ENCODE peak calls at places on chromosomes 6 and 20, in six cellular contexts. P is keratinocyte, Z is left ventricle myocardium inferior, A is Panc1, T is thyroid gland, O is K562. F is an unnamed sample.

GRCh38 chr20:20412750-20413149 is 44.8 kb downstream of the INSM1 start:
- DNase-seq in P (no peak), T (no peak), O (no peak), A (no peak), Z (no peak), F (no peak)

GRCh38 chr6:74731921-74732320 is 473.9 kb downstream of the COL12A1 start:
- DNase-seq in P (no peak), T (no peak), O (no peak), A (no peak), Z (no peak), F (no peak)

GRCh38 chr20:46308258-46309157 is at the start of gene CDH22:
- DNase-seq in O (peak; percentile 52), A (no peak), P (no peak), T (peak; percentile 35), Z (peak; percentile 37), F (no peak)

GRCh38 chr20:10626896-10627295 is 46.9 kb downstream of the JAG1 start:
- DNase-seq in O (no peak), P (no peak), Z (no peak), T (no peak), A (no peak), F (no peak)

GRCh38 chr20:63328716-63329275 is 32.4 kb downstream of the CHRNA4 start:
- DNase-seq in P (no peak), A (no peak), O (no peak), Z (peak; percentile 10), T (no peak), F (no peak)

GRCh38 chr20:61535536-61535935 is 283.5 kb downstream of the CDH4 start:
- DNase-seq in P (no peak), O (no peak), T (no peak), Z (no peak), A (no peak), F (peak; percentile 27)

GRCh38 chr6:150267686-150268561 is 100.9 kb upstream of the IYD start:
- DNase-seq in P (no peak), T (no peak), A (no peak), Z (no peak), O (peak; percentile 88), F (no peak)

GRCh38 chr20:54510546-54511129 is 35.2 kb downstream of the DOK5 start:
- DNase-seq in T (peak; percentile 94), A (no peak), Z (peak; percentile 33), P (no peak), O (no peak), F (no peak)

GRCh38 chr6:41167173-41167963 is 4.5 kb upstream of the TREM2 start:
- DNase-seq in Z (no peak), O (peak; percentile 17), A (no peak), P (no peak), T (no peak), F (no peak)

GRCh38 chr6:79536615-79536968 is 638 bp downstream of the LCA5 start:
- DNase-seq in P (no peak), Z (peak; percentile 55), T (peak; percentile 61), O (peak; percentile 55), A (peak; percentile 1), F (no peak)

GRCh38 chr20:63854766-63855362 is 6.4 kb upstream of the ABHD16B start:
- DNase-seq in T (no peak), P (no peak), Z (peak; percentile 81), O (no peak), A (no peak), F (peak; percentile 80)

GRCh38 chr6:13614126-13614925 is 809 bp upstream of the NOL7 start:
- DNase-seq in T (peak; percentile 70), A (no peak), P (no peak), Z (peak; percentile 44), O (peak; percentile 75), F (peak; percentile 91)

GRCh38 chr6:43578748-43579147 is 2.8 kb downstream of the POLH start:
- DNase-seq in A (no peak), T (no peak), P (no peak), Z (no peak), O (no peak), F (no peak)

GRCh38 chr6:43572015-43572414 is 3.8 kb downstream of the XPO5 start:
- DNase-seq in P (no peak), T (no peak), A (no peak), Z (no peak), O (no peak), F (no peak)

GRCh38 chr6:43579171-43579570 is 3.2 kb downstream of the POLH start:
- DNase-seq in P (no peak), T (no peak), A (no peak), O (no peak), Z (no peak), F (no peak)

GRCh38 chr6:43575772-43576551 is at the start of the genes POLH and XPO5:
- DNase-seq in Z (peak; percentile 93), P (peak; percentile 41), O (peak; percentile 99), A (peak; percentile 64), T (peak; percentile 95), F (peak; percentile 98)

GRCh38 chr6:43575105-43575771 is 600 bp downstream of the XPO5 start:
- DNase-seq in T (peak; percentile 47), Z (peak; percentile 29), P (no peak), A (no peak), O (peak; percentile 66), F (no peak)
- TF ChIP-seq CTCF in T (no peak), Z (no peak), P (no peak), A (no peak), O (no peak), F (no peak)

GRCh38 chr6:142138876-142139275 is 6.2 kb downstream of the GJE1 start:
- DNase-seq in Z (no peak), P (no peak), T (no peak), A (no peak), O (no peak), F (no peak)
- H3K27me3 ChIP-seq in Z (no peaks in the 10 kb centered on the region), P (no peaks in the 10 kb centered on the region), T (no peaks in the 10 kb centered on the region), A (peaks cover 2% of the 10 kb centered on the region), O (no peaks in the 10 kb centered on the region), F (no peaks in the 10 kb centered on the region)

DNA sequence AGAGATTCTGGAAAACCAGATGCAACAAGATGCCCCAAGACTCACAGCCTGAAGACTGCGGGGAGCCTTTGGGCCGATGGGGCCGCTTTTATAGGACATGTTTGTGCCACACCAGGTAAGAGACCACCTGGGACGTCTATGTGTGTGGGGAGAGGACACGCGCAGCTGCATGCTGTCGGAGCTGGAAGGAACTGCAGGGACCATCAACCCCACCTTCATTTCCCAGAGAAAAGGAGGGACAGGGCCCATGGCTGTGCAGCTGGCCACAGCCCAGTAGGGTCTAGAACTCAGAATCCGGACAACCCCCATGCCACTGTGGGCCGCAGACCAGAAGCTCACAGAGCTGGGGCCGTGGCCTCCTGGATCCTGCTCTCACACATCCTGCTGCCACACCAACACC is 100.3 kb upstream of the MPC1 start:
- DNase-seq in Z (peak; percentile 12), T (no peak), A (no peak), O (no peak), P (no peak), F (peak; percentile 52)
- H3K9me3 ChIP-seq in Z (no peaks in the 10 kb centered on the region), T (no peaks in the 10 kb centered on the region), A (no peaks in the 10 kb centered on the region), O (no peaks in the 10 kb centered on the region), P (no peaks in the 10 kb centered on the region), F (no peaks in the 10 kb centered on the region)

GRCh38 chr6:129183039-129183438 is 300.1 kb downstream of the LAMA2 start:
- DNase-seq in A (no peak), O (no peak), Z (no peak), P (no peak), T (no peak), F (no peak)
- TF ChIP-seq CTCF in A (no peak), O (no peak), Z (no peak), P (no peak), T (no peak), F (no peak)

DNA sequence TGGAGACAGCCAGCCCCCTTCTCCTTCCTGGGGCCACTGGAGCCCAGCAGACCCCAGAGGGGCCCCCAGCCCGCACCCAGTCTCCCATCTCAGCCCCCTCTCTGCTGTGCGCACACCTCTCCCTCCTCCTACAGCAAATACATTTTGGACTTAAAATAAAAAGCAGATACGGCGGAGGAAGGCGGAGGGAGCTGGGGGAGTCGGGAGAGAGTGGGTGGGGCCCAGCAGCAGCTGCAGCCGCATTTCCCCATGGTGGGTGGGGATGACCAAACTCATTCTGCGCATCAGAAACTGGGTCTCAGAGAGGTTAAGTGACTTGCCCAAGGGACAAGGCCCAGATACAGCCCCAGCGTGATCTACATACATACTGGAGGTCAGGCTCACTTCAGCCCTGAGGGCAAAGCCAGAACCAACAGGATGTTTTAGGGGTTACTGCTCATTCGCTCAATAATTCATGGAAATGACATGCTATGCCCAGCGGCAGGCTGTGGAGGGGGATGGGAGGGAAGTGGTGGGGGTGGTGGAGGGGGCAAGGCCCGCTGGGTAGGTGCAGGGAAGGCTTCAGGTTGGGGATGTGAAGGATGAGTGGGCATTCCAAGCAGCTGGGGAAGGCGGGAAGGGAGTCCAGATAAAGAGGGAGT is 30.8 kb downstream of the DLGAP4 start:
- DNase-seq in A (no peak), T (no peak), O (no peak), Z (no peak), P (no peak), F (peak; percentile 41)
- H3K27me3 ChIP-seq in A (peaks cover 3% of the 10 kb centered on the region), T (no peaks in the 10 kb centered on the region), O (peaks cover 67% of the 10 kb centered on the region), Z (peaks cover 100% of the 10 kb centered on the region), P (peaks cover 51% of the 10 kb centered on the region), F (no peaks in the 10 kb centered on the region)

GRCh38 chr20:25160457-25160856 is 35.1 kb upstream of the ENTPD6 start:
- DNase-seq in Z (no peak), O (no peak), A (no peak), P (no peak), T (no peak), F (no peak)

GRCh38 chr20:25160897-25161296 is 34.6 kb upstream of the ENTPD6 start:
- DNase-seq in T (no peak), Z (no peak), A (no peak), P (no peak), O (no peak), F (no peak)

GRCh38 chr20:25165128-25165527 is 30.4 kb upstream of the ENTPD6 start:
- DNase-seq in T (no peak), A (no peak), Z (no peak), P (no peak), O (no peak), F (no peak)
- H3K9me3 ChIP-seq in T (no peaks in the 10 kb centered on the region), A (no peaks in the 10 kb centered on the region), Z (peaks cover 5% of the 10 kb centered on the region), P (no peaks in the 10 kb centered on the region), O (no peaks in the 10 kb centered on the region), F (peaks cover 19% of the 10 kb centered on the region)

GRCh38 chr6:21019614-21020013 is 485.4 kb downstream of the CDKAL1 start:
- DNase-seq in O (no peak), Z (no peak), P (no peak), T (no peak), A (no peak), F (no peak)
- TF ChIP-seq CTCF in O (peak; percentile 19), Z (peak; percentile 28), P (peak; percentile 28), T (no peak), A (peak; percentile 35), F (no peak)

GRCh38 chr6:37218061-37218460 is 39.5 kb upstream of the TBC1D22B start:
- DNase-seq in P (no peak), A (no peak), Z (no peak), O (no peak), T (peak; percentile 49), F (no peak)
- H3K27me3 ChIP-seq in P (no peaks in the 10 kb centered on the region), A (no peaks in the 10 kb centered on the region), Z (no peaks in the 10 kb centered on the region), O (no peaks in the 10 kb centered on the region), T (no peaks in the 10 kb centered on the region), F (no peaks in the 10 kb centered on the region)

DNA sequence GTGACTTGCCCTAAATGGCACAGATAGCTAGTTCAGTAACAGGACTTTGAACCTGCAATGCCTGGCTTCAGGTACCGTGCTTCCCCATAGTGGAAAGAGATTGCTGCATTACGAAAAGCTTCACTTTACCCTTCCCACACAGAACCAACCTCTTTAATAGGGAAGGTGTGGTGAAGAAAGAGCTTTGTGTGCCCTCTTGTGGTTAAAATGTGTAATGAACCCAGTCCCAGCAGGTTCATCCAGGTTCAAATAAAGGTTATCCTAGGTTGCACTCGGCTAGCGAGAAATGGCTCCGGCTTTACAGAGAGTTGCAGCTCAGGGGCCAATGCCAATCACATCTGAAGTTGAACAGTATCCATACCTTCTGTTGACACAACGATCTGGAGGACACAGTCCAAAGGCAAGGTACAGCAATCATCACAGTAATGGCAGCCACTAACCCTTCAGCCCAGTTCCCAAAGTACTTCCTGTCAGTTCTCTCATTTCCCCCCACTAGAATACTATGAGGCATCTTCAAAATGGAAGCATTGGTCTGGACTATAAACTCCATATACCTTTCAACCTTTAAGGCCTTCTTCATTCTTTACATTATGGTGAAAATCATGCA is 3.0 kb downstream of the DEFB115 start:
- DNase-seq in A (peak; percentile 46), T (no peak), O (peak; percentile 44), Z (no peak), P (no peak), F (no peak)
- H3K9me3 ChIP-seq in A (no peaks in the 10 kb centered on the region), T (no peaks in the 10 kb centered on the region), O (no peaks in the 10 kb centered on the region), Z (peaks cover 16% of the 10 kb centered on the region), P (no peaks in the 10 kb centered on the region), F (peaks cover 37% of the 10 kb centered on the region)